ENCODE peak calls at places on chromosomes 3 and 15, in six cellular contexts. D is spleen, Z is heart right ventricle, Q is cardiac muscle cell, G is fibroblast of pulmonary artery, L is tibial artery. R is an unnamed sample.

GRCh38 chr3:24389108-24390090 is 105.3 kb downstream of the THRB start:
- DNase-seq in D (no peak), Z (no peak), Q (no peak), G (no peak), L (no peak), R (no peak)

GRCh38 chr3:106206165-106206564 is 337.4 kb upstream of the CBLB start:
- DNase-seq in D (no peak), Z (no peak), Q (peak; percentile 2), G (no peak), L (no peak), R (no peak)

GRCh38 chr3:171831936-171832335 is 11.2 kb upstream of the TMEM212 start:
- DNase-seq in D (no peak), Z (no peak), Q (no peak), G (peak; percentile 52), L (no peak), R (no peak)

GRCh38 chr15:38072007-38072506 is 137.6 kb downstream of the TMCO5A start:
- DNase-seq in D (no peak), Z (no peak), Q (no peak), G (no peak), L (no peak), R (peak; percentile 12)

GRCh38 chr3:56052219-56052618 is 416.0 kb downstream of the ERC2 start:
- DNase-seq in D (no peak), Z (no peak), Q (no peak), G (no peak), L (no peak), R (no peak)

GRCh38 chr3:177914224-177914623 is 622.0 kb upstream of the KCNMB2 start:
- DNase-seq in D (no peak), Z (no peak), Q (no peak), G (no peak), L (no peak), R (no peak)

GRCh38 chr3:132016061-132017041 is 18.5 kb downstream of the CPNE4 start:
- DNase-seq in D (no peak), Z (no peak), Q (no peak), G (peak; percentile 6), L (no peak), R (no peak)

GRCh38 chr3:109131276-109131675 is 5.2 kb upstream of the C3orf85 start:
- DNase-seq in D (no peak), Z (no peak), Q (no peak), G (no peak), L (no peak), R (no peak)

GRCh38 chr3:127211118-127212060 is 18.5 kb downstream of the PRR23E start:
- DNase-seq in D (no peak), Z (no peak), Q (no peak), G (no peak), L (peak; percentile 6), R (no peak)

GRCh38 chr15:86611392-86612040 is 531.8 kb downstream of the AGBL1 start:
- DNase-seq in D (no peak), Z (no peak), Q (no peak), G (no peak), L (no peak), R (peak; percentile 63)

GRCh38 chr3:170327040-170327808 is 30.3 kb upstream of the SKIL start:
- DNase-seq in D (no peak), Z (no peak), Q (no peak), G (no peak), L (no peak), R (no peak)

GRCh38 chr3:77906102-77906709 is 866.3 kb downstream of the ROBO2 start:
- DNase-seq in D (no peak), Z (no peak), Q (no peak), G (no peak), L (no peak), R (no peak)

GRCh38 chr3:64627471-64628321 is 60.1 kb downstream of the ADAMTS9 start:
- DNase-seq in D (no peak), Z (no peak), Q (no peak), G (no peak), L (no peak), R (no peak)

GRCh38 chr3:8324727-8325126 is 176.9 kb upstream of the LMCD1 start:
- DNase-seq in D (peak; percentile 74), Z (peak; percentile 37), Q (peak; percentile 55), G (peak; percentile 58), L (peak; percentile 21), R (no peak)
- TF ChIP-seq CTCF in D (peak; percentile 41), Z (peak; percentile 15), Q (peak; percentile 78), G (peak; percentile 72), L (peak; percentile 34), R (no peak)

GRCh38 chr3:40185029-40185695 is 124.3 kb upstream of the EIF1B start:
- DNase-seq in D (no peak), Z (no peak), Q (no peak), G (no peak), L (no peak), R (no peak)

GRCh38 chr3:40186508-40186907 is 123.0 kb upstream of the EIF1B start:
- DNase-seq in D (no peak), Z (no peak), Q (no peak), G (no peak), L (no peak), R (no peak)

GRCh38 chr3:40179016-40179415 is 130.5 kb upstream of the EIF1B start:
- DNase-seq in D (peak; percentile 78), Z (peak; percentile 62), Q (peak; percentile 77), G (peak; percentile 81), L (peak; percentile 73), R (peak; percentile 32)

GRCh38 chr3:40178012-40178594 is 131.4 kb upstream of the EIF1B start:
- DNase-seq in D (no peak), Z (no peak), Q (no peak), G (no peak), L (no peak), R (no peak)

DNA sequence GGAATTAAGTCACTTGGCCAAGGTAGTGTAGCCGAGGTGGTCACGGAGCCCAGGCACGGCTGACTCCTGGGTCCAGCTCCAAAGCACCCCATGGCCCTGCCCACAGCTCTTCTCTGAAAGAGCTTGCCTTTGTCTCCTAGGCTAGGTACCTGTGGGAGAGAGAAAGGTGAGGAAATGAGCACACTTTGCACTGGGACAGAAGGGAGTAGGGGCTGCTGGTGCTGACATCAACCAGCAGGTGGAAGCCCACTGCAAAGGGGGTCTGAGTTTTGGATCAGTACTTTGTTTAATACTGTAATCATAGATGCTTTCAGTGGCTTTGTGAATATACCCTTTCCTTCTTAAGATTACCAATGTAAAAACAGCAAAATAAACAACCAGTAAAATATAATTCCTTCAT is 128.3 kb upstream of the EIF1B start:
- DNase-seq in D (no peak), Z (no peak), Q (no peak), G (no peak), L (no peak), R (no peak)
- TF ChIP-seq CTCF in D (no peak), Z (no peak), Q (no peak), G (no peak), L (no peak), R (no peak)

GRCh38 chr15:25346371-25346770 is 92.5 kb downstream of the UBE3A start:
- DNase-seq in D (no peak), Z (no peak), Q (no peak), G (no peak), L (no peak), R (no peak)
- TF ChIP-seq CTCF in D (no peak), Z (no peak), Q (no peak), G (no peak), L (no peak), R (no peak)

GRCh38 chr3:134652409-134652831 is 1.6 kb upstream of the KY start:
- DNase-seq in D (no peak), Z (no peak), Q (no peak), G (peak; percentile 34), L (no peak), R (no peak)

GRCh38 chr3:134651347-134652041 is 672 bp upstream of the KY start:
- DNase-seq in D (no peak), Z (peak; percentile 55), Q (peak; percentile 84), G (peak; percentile 41), L (no peak), R (peak; percentile 86)

GRCh38 chr3:134652886-134653630 is 2.2 kb upstream of the KY start:
- DNase-seq in D (no peak), Z (no peak), Q (no peak), G (no peak), L (no peak), R (no peak)

GRCh38 chr3:134649106-134649705 is 1.6 kb downstream of the KY start:
- DNase-seq in D (no peak), Z (no peak), Q (no peak), G (no peak), L (no peak), R (no peak)

DNA sequence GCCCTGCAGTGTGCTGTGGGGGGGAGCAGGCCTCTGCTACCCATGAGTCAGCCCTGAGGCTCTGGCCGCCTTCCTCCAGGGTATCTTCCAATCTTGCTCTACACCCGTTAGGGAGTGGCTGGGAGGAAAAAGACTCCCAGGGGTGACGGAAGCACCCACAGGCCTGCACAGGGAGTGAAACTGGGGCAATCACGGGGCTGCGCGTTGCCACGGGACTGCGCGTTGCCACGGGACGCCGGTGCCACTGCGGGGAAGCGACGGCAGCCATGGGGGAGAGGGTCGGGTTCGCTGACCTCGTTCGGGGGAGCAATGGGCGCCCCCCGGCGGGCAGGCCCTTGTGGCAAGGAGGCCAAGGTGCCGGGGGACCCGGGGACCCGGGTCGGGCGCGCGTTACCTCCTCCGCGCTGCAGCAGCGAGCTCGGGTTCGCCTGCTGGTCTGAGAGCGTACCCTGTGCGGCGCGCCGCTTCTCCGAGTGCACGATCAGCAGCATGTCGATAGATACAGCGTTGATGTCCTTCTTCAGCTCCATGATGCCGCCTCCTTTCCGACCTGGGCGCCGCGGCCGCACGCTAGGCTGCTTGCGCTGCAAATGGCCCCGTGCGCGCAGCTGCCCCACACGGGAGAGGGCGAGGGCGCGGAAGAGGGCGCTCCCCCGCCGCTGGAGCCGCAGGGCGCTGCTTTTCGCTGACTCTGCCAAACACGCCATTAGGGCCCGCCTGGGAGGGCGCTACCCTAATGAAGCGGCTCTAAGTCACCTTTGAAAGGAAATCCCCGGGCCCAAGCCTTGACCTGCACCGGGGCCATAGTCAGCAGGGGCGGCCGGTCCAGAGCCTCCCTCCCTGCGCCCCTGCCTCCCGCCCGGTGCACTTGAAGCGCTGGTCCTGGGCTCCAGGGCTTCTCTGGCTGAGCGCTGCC is at the start of gene KY:
- DNase-seq in D (no peak), Z (peak; percentile 71), Q (peak; percentile 68), G (peak; percentile 47), L (no peak), R (peak; percentile 58)
- TF ChIP-seq CTCF in D (no peak), Z (no peak), Q (peak; percentile 31), G (peak; percentile 1), L (no peak), R (no peak)

GRCh38 chr15:63531586-63531985 is 27.2 kb downstream of the USP3 start:
- DNase-seq in D (no peak), Z (no peak), Q (no peak), G (no peak), L (no peak), R (no peak)
- TF ChIP-seq CTCF in D (peak; percentile 29), Z (no peak), Q (peak; percentile 21), G (peak; percentile 26), L (no peak), R (no peak)